ENCODE peak calls at places on chromosomes 12 and 14, in five cellular contexts. One of them, this sample, is unnamed.

GRCh38 chr12:115351513-115352077 is 667.6 kb upstream of the TBX3 start:
- DNase-seq in left ventricle myocardium inferior: no peak
- DNase-seq in choroid plexus epithelial cell: peak
- DNase-seq in CD8-positive, alpha-beta T cell: no peak
- DNase-seq in uterus: no peak
- DNase-seq in this sample: peak

GRCh38 chr14:95467232-95467631 is 49.2 kb downstream of the SYNE3 start:
- DNase-seq in left ventricle myocardium inferior: no peak
- DNase-seq in choroid plexus epithelial cell: no peak
- DNase-seq in CD8-positive, alpha-beta T cell: no peak
- DNase-seq in uterus: no peak
- DNase-seq in this sample: no peak

GRCh38 chr12:27498761-27499160 is 25.2 kb upstream of the PPFIBP1 start:
- DNase-seq in left ventricle myocardium inferior: no peak
- DNase-seq in choroid plexus epithelial cell: peak
- DNase-seq in CD8-positive, alpha-beta T cell: no peak
- DNase-seq in uterus: no peak
- DNase-seq in this sample: peak

GRCh38 chr14:99159341-99160340 is 112.4 kb downstream of the BCL11B start:
- DNase-seq in left ventricle myocardium inferior: no peak
- DNase-seq in choroid plexus epithelial cell: no peak
- DNase-seq in CD8-positive, alpha-beta T cell: no peak
- DNase-seq in uterus: no peak
- DNase-seq in this sample: no peak

GRCh38 chr14:104966261-104967143 is 11.7 kb downstream of the AHNAK2 start:
- DNase-seq in left ventricle myocardium inferior: no peak
- DNase-seq in choroid plexus epithelial cell: no peak
- DNase-seq in CD8-positive, alpha-beta T cell: no peak
- DNase-seq in uterus: no peak
- DNase-seq in this sample: no peak

GRCh38 chr14:65179918-65180724 is 77.8 kb upstream of the MAX start:
- DNase-seq in left ventricle myocardium inferior: peak
- DNase-seq in choroid plexus epithelial cell: peak
- DNase-seq in CD8-positive, alpha-beta T cell: no peak
- DNase-seq in uterus: no peak
- DNase-seq in this sample: peak

GRCh38 chr12:3553221-3553620 is 62.2 kb downstream of the PRMT8 start:
- DNase-seq in left ventricle myocardium inferior: no peak
- DNase-seq in choroid plexus epithelial cell: no peak
- DNase-seq in CD8-positive, alpha-beta T cell: no peak
- DNase-seq in uterus: no peak
- DNase-seq in this sample: no peak

GRCh38 chr14:99224948-99225347 is 47.0 kb downstream of the BCL11B start:
- DNase-seq in left ventricle myocardium inferior: no peak
- DNase-seq in choroid plexus epithelial cell: no peak
- DNase-seq in CD8-positive, alpha-beta T cell: no peak
- DNase-seq in uterus: no peak
- DNase-seq in this sample: no peak

GRCh38 chr14:101333335-101334280 is 227.7 kb upstream of the DIO3 start:
- DNase-seq in left ventricle myocardium inferior: no peak
- DNase-seq in choroid plexus epithelial cell: no peak
- DNase-seq in CD8-positive, alpha-beta T cell: no peak
- DNase-seq in uterus: no peak
- DNase-seq in this sample: no peak

GRCh38 chr12:124109760-124110159 is 136.7 kb downstream of the ZNF664 start:
- DNase-seq in left ventricle myocardium inferior: no peak
- DNase-seq in choroid plexus epithelial cell: peak
- DNase-seq in CD8-positive, alpha-beta T cell: no peak
- DNase-seq in uterus: no peak
- DNase-seq in this sample: peak

GRCh38 chr12:5796171-5797091 is 148.6 kb downstream of the ANO2 start:
- DNase-seq in left ventricle myocardium inferior: peak
- DNase-seq in choroid plexus epithelial cell: no peak
- DNase-seq in CD8-positive, alpha-beta T cell: peak
- DNase-seq in uterus: no peak
- DNase-seq in this sample: no peak

GRCh38 chr14:58584383-58584782 is 53.4 kb upstream of the DACT1 start:
- DNase-seq in left ventricle myocardium inferior: no peak
- DNase-seq in choroid plexus epithelial cell: peak
- DNase-seq in CD8-positive, alpha-beta T cell: no peak
- DNase-seq in uterus: no peak
- DNase-seq in this sample: no peak

GRCh38 chr12:25420116-25420515 is 133.0 kb downstream of the LMNTD1 start:
- DNase-seq in left ventricle myocardium inferior: no peak
- DNase-seq in choroid plexus epithelial cell: no peak
- DNase-seq in CD8-positive, alpha-beta T cell: no peak
- DNase-seq in uterus: no peak
- DNase-seq in this sample: no peak

GRCh38 chr14:64187331-64187730 is 106.8 kb downstream of the ESR2 start:
- DNase-seq in left ventricle myocardium inferior: no peak
- DNase-seq in choroid plexus epithelial cell: no peak
- DNase-seq in CD8-positive, alpha-beta T cell: no peak
- DNase-seq in uterus: no peak
- DNase-seq in this sample: peak

GRCh38 chr12:124683330-124683662 is 115.9 kb upstream of the NCOR2 start:
- DNase-seq in left ventricle myocardium inferior: no peak
- DNase-seq in choroid plexus epithelial cell: no peak
- DNase-seq in CD8-positive, alpha-beta T cell: no peak
- DNase-seq in uterus: no peak
- DNase-seq in this sample: peak

GRCh38 chr14:100523131-100523530 is 64.1 kb downstream of the BEGAIN start:
- DNase-seq in left ventricle myocardium inferior: no peak
- DNase-seq in choroid plexus epithelial cell: no peak
- DNase-seq in CD8-positive, alpha-beta T cell: no peak
- DNase-seq in uterus: no peak
- DNase-seq in this sample: no peak

GRCh38 chr12:67524861-67525499 is 123.6 kb upstream of the DYRK2 start:
- DNase-seq in left ventricle myocardium inferior: no peak
- DNase-seq in choroid plexus epithelial cell: no peak
- DNase-seq in CD8-positive, alpha-beta T cell: no peak
- DNase-seq in uterus: no peak
- DNase-seq in this sample: no peak

GRCh38 chr12:65613692-65614091 is 210.6 kb upstream of the HMGA2 start:
- DNase-seq in left ventricle myocardium inferior: no peak
- DNase-seq in choroid plexus epithelial cell: no peak
- DNase-seq in CD8-positive, alpha-beta T cell: no peak
- DNase-seq in uterus: no peak
- DNase-seq in this sample: no peak

GRCh38 chr12:104578453-104578852 is 121.7 kb downstream of the CHST11 start:
- DNase-seq in left ventricle myocardium inferior: no peak
- DNase-seq in choroid plexus epithelial cell: peak
- DNase-seq in CD8-positive, alpha-beta T cell: no peak
- DNase-seq in uterus: no peak
- DNase-seq in this sample: peak

GRCh38 chr14:103122578-103123127 is 608 bp upstream of the TNFAIP2 start:
- DNase-seq in left ventricle myocardium inferior: peak
- DNase-seq in choroid plexus epithelial cell: no peak
- DNase-seq in CD8-positive, alpha-beta T cell: no peak
- DNase-seq in uterus: no peak
- DNase-seq in this sample: no peak

GRCh38 chr12:93086288-93086727 is 157.2 kb upstream of the EEA1 start:
- DNase-seq in left ventricle myocardium inferior: no peak
- DNase-seq in choroid plexus epithelial cell: no peak
- DNase-seq in CD8-positive, alpha-beta T cell: no peak
- DNase-seq in uterus: no peak
- DNase-seq in this sample: no peak

GRCh38 chr12:106481246-106481645 is 101.6 kb upstream of the RFX4 start:
- DNase-seq in left ventricle myocardium inferior: no peak
- DNase-seq in choroid plexus epithelial cell: no peak
- DNase-seq in CD8-positive, alpha-beta T cell: no peak
- DNase-seq in uterus: no peak
- DNase-seq in this sample: no peak

GRCh38 chr12:4119157-4119761 is 154.3 kb upstream of the CCND2 start:
- DNase-seq in left ventricle myocardium inferior: no peak
- DNase-seq in choroid plexus epithelial cell: no peak
- DNase-seq in CD8-positive, alpha-beta T cell: no peak
- DNase-seq in uterus: no peak
- DNase-seq in this sample: no peak

GRCh38 chr12:99983721-99984258 is 946 bp downstream of the ANKS1B start:
- DNase-seq in left ventricle myocardium inferior: no peak
- DNase-seq in choroid plexus epithelial cell: peak
- DNase-seq in CD8-positive, alpha-beta T cell: no peak
- DNase-seq in uterus: no peak
- DNase-seq in this sample: no peak

GRCh38 chr14:77067632-77068514 is 30.2 kb upstream of the CIPC start:
- DNase-seq in left ventricle myocardium inferior: peak
- DNase-seq in choroid plexus epithelial cell: peak
- DNase-seq in CD8-positive, alpha-beta T cell: peak
- DNase-seq in uterus: peak
- DNase-seq in this sample: peak

GRCh38 chr12:111596985-111597730 is 2.0 kb downstream of the ATXN2 start:
- DNase-seq in left ventricle myocardium inferior: peak
- DNase-seq in choroid plexus epithelial cell: peak
- DNase-seq in CD8-positive, alpha-beta T cell: peak
- DNase-seq in uterus: peak
- DNase-seq in this sample: peak

GRCh38 chr12:52436000-52436827 is 2.0 kb upstream of the KRT75 start:
- DNase-seq in left ventricle myocardium inferior: no peak
- DNase-seq in choroid plexus epithelial cell: no peak
- DNase-seq in CD8-positive, alpha-beta T cell: no peak
- DNase-seq in uterus: no peak
- DNase-seq in this sample: no peak

GRCh38 chr14:39474416-39474911 is 42.2 kb upstream of the FBXO33 start:
- DNase-seq in left ventricle myocardium inferior: no peak
- DNase-seq in choroid plexus epithelial cell: no peak
- DNase-seq in CD8-positive, alpha-beta T cell: no peak
- DNase-seq in uterus: no peak
- DNase-seq in this sample: no peak

GRCh38 chr14:39467889-39468524 is 35.8 kb upstream of the FBXO33 start:
- DNase-seq in left ventricle myocardium inferior: no peak
- DNase-seq in choroid plexus epithelial cell: peak
- DNase-seq in CD8-positive, alpha-beta T cell: no peak
- DNase-seq in uterus: no peak
- DNase-seq in this sample: peak

GRCh38 chr14:39472078-39472477 is 39.8 kb upstream of the FBXO33 start:
- DNase-seq in left ventricle myocardium inferior: no peak
- DNase-seq in choroid plexus epithelial cell: no peak
- DNase-seq in CD8-positive, alpha-beta T cell: no peak
- DNase-seq in uterus: no peak
- DNase-seq in this sample: no peak

GRCh38 chr14:39469094-39469710 is 37.0 kb upstream of the FBXO33 start:
- DNase-seq in left ventricle myocardium inferior: no peak
- DNase-seq in choroid plexus epithelial cell: peak
- DNase-seq in CD8-positive, alpha-beta T cell: peak
- DNase-seq in uterus: no peak
- DNase-seq in this sample: peak
- TF ChIP-seq CTCF in left ventricle myocardium inferior: peak
- TF ChIP-seq CTCF in choroid plexus epithelial cell: peak
- TF ChIP-seq CTCF in CD8-positive, alpha-beta T cell: no peak
- TF ChIP-seq CTCF in uterus: no peak
- TF ChIP-seq CTCF in this sample: peak

GRCh38 chr12:57836442-57837375 is 9.8 kb downstream of the CTDSP2 start:
- DNase-seq in left ventricle myocardium inferior: peak
- DNase-seq in choroid plexus epithelial cell: peak
- DNase-seq in CD8-positive, alpha-beta T cell: no peak
- DNase-seq in uterus: peak
- DNase-seq in this sample: peak

GRCh38 chr12:57834086-57834876 is 12.2 kb downstream of the CTDSP2 start:
- DNase-seq in left ventricle myocardium inferior: no peak
- DNase-seq in choroid plexus epithelial cell: no peak
- DNase-seq in CD8-positive, alpha-beta T cell: no peak
- DNase-seq in uterus: no peak
- DNase-seq in this sample: no peak

GRCh38 chr12:57837779-57838562 is 8.6 kb downstream of the CTDSP2 start:
- DNase-seq in left ventricle myocardium inferior: peak
- DNase-seq in choroid plexus epithelial cell: peak
- DNase-seq in CD8-positive, alpha-beta T cell: peak
- DNase-seq in uterus: no peak
- DNase-seq in this sample: peak

GRCh38 chr12:57833672-57834071 is 12.9 kb downstream of the CTDSP2 start:
- DNase-seq in left ventricle myocardium inferior: no peak
- DNase-seq in choroid plexus epithelial cell: no peak
- DNase-seq in CD8-positive, alpha-beta T cell: no peak
- DNase-seq in uterus: no peak
- DNase-seq in this sample: no peak

DNA sequence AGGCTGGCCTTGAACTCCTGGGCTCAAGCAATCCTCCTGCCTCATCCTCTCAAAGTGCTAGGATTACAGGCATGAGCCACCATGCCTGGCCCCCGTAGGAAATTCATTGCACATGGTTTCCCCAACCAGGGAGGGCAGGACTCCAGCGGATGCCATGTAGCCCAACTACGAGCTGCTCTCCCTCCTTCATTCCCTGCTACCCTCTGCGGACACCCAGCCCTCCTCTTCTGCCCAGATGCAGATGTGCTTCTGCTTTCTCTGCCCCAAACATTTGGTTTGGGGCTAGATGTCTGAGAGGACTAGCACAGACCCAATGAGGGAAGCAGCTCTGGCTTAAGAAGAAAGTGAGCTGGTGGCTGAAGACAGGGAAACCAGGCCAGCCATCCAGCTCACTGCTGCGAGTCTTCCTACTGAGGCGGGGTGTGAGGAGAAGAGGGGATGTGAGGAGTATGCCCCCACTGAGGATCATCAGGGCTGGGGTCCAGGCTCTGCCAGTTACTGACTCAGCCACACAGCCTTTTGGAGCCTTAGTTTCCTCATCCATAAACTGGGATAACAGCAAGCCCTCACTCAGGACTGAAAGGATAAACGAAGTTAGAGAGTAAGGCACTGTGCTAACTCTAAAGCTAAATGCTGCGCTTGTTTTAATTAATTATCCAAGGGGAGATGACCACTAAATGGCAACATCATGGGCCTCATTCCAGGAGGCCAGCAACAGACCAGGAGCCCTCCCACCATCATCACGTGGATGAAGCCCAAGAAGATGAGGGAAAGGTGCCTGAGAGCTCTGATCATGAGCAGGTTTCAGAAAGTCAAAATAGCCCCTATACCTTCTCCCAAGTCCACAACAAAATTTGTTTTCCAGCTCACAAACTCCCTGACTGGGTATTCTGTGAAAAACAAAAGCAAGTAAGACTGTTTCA is 10.9 kb downstream of the CTDSP2 start:
- DNase-seq in left ventricle myocardium inferior: no peak
- DNase-seq in choroid plexus epithelial cell: no peak
- DNase-seq in CD8-positive, alpha-beta T cell: no peak
- DNase-seq in uterus: no peak
- DNase-seq in this sample: no peak
- H3K4me3 ChIP-seq in left ventricle myocardium inferior: peak
- H3K4me3 ChIP-seq in choroid plexus epithelial cell: no peak
- H3K4me3 ChIP-seq in CD8-positive, alpha-beta T cell: peak
- H3K4me3 ChIP-seq in uterus: peak
- H3K4me3 ChIP-seq in this sample: peak

GRCh38 chr12:97943359-97943758 is 480.8 kb downstream of the RMST start:
- DNase-seq in left ventricle myocardium inferior: no peak
- DNase-seq in choroid plexus epithelial cell: no peak
- DNase-seq in CD8-positive, alpha-beta T cell: no peak
- DNase-seq in uterus: no peak
- DNase-seq in this sample: no peak
- TF ChIP-seq CTCF in left ventricle myocardium inferior: no peak
- TF ChIP-seq CTCF in choroid plexus epithelial cell: no peak
- TF ChIP-seq CTCF in CD8-positive, alpha-beta T cell: no peak
- TF ChIP-seq CTCF in uterus: no peak
- TF ChIP-seq CTCF in this sample: peak

DNA sequence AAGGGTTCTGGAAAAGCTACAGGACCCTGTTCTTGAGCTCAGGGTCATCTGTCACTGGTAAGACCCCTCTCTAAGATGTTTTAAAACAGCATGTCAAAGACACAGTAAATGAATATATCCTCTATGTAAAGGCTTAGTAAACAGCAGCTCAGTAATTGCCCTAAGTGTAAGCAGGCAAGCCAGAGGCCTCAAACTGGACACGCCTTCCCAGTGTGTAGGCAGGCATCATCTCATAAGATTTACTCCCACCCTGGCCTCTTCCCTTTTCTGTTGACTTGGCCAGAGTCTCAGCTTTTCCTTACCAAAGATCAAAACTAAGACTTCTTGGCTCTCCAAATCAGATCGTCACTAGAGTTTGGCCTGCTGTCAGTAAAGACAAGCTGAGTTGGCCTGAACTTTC is 55.5 kb upstream of the RNU6-8 start:
- DNase-seq in left ventricle myocardium inferior: no peak
- DNase-seq in choroid plexus epithelial cell: peak
- DNase-seq in CD8-positive, alpha-beta T cell: no peak
- DNase-seq in uterus: peak
- DNase-seq in this sample: peak
- H3K4me3 ChIP-seq in left ventricle myocardium inferior: no peak
- H3K4me3 ChIP-seq in choroid plexus epithelial cell: no peak
- H3K4me3 ChIP-seq in CD8-positive, alpha-beta T cell: no peak
- H3K4me3 ChIP-seq in uterus: no peak
- H3K4me3 ChIP-seq in this sample: no peak